ENCODE peak calls at places on chromosomes 12 and 14, in nine cellular contexts. One of them, this sample, is unnamed.

GRCh38 chr14:59189281-59189821 is 884 bp downstream of the DAAM1 start:
- DNase-seq in endothelial cell: no peak
- DNase-seq in GM20000: peak
- DNase-seq in activated T-cell treated with anti-CD3 and anti-CD28 coated beads for 1 hour: peak
- DNase-seq in mesendoderm: peak
- DNase-seq in activated CD4-positive, alpha-beta T cell treated with anti-CD3 and anti-CD28 coated beads for 24 hours: no peak
- DNase-seq in stimulated activated CD4-positive, alpha-beta T cell treated with anti-CD3 and anti-CD28 coated beads, Interleukin-1b, Interleukin-23, amount 100 ng/mL, for 1 hour: no peak
- DNase-seq in HAP-1: no peak
- DNase-seq in HEK293T: peak
- DNase-seq in this sample: peak

GRCh38 chr14:67524152-67524963 is 8.7 kb upstream of the PLEKHH1 start:
- DNase-seq in endothelial cell: no peak
- DNase-seq in GM20000: no peak
- DNase-seq in activated T-cell treated with anti-CD3 and anti-CD28 coated beads for 1 hour: no peak
- DNase-seq in mesendoderm: no peak
- DNase-seq in activated CD4-positive, alpha-beta T cell treated with anti-CD3 and anti-CD28 coated beads for 24 hours: no peak
- DNase-seq in stimulated activated CD4-positive, alpha-beta T cell treated with anti-CD3 and anti-CD28 coated beads, Interleukin-1b, Interleukin-23, amount 100 ng/mL, for 1 hour: no peak
- DNase-seq in HAP-1: no peak
- DNase-seq in HEK293T: no peak
- DNase-seq in this sample: no peak

GRCh38 chr14:70808402-70809237 is 693 bp downstream of the MAP3K9 start:
- DNase-seq in endothelial cell: peak
- DNase-seq in GM20000: peak
- DNase-seq in activated T-cell treated with anti-CD3 and anti-CD28 coated beads for 1 hour: peak
- DNase-seq in mesendoderm: peak
- DNase-seq in activated CD4-positive, alpha-beta T cell treated with anti-CD3 and anti-CD28 coated beads for 24 hours: no peak
- DNase-seq in stimulated activated CD4-positive, alpha-beta T cell treated with anti-CD3 and anti-CD28 coated beads, Interleukin-1b, Interleukin-23, amount 100 ng/mL, for 1 hour: no peak
- DNase-seq in HAP-1: peak
- DNase-seq in HEK293T: peak
- DNase-seq in this sample: peak

GRCh38 chr12:57836442-57837375 is 9.8 kb downstream of the CTDSP2 start:
- DNase-seq in endothelial cell: peak
- DNase-seq in GM20000: peak
- DNase-seq in activated T-cell treated with anti-CD3 and anti-CD28 coated beads for 1 hour: no peak
- DNase-seq in mesendoderm: peak
- DNase-seq in activated CD4-positive, alpha-beta T cell treated with anti-CD3 and anti-CD28 coated beads for 24 hours: no peak
- DNase-seq in stimulated activated CD4-positive, alpha-beta T cell treated with anti-CD3 and anti-CD28 coated beads, Interleukin-1b, Interleukin-23, amount 100 ng/mL, for 1 hour: no peak
- DNase-seq in HAP-1: peak
- DNase-seq in HEK293T: peak
- DNase-seq in this sample: no peak

GRCh38 chr14:92613008-92613658 is 99.6 kb downstream of the RIN3 start:
- DNase-seq in endothelial cell: peak
- DNase-seq in GM20000: peak
- DNase-seq in activated T-cell treated with anti-CD3 and anti-CD28 coated beads for 1 hour: peak
- DNase-seq in mesendoderm: peak
- DNase-seq in activated CD4-positive, alpha-beta T cell treated with anti-CD3 and anti-CD28 coated beads for 24 hours: peak
- DNase-seq in stimulated activated CD4-positive, alpha-beta T cell treated with anti-CD3 and anti-CD28 coated beads, Interleukin-1b, Interleukin-23, amount 100 ng/mL, for 1 hour: no peak
- DNase-seq in HAP-1: peak
- DNase-seq in HEK293T: peak
- DNase-seq in this sample: peak

GRCh38 chr12:6091786-6092566 is 32.5 kb downstream of the VWF start:
- DNase-seq in endothelial cell: no peak
- DNase-seq in GM20000: no peak
- DNase-seq in activated T-cell treated with anti-CD3 and anti-CD28 coated beads for 1 hour: no peak
- DNase-seq in mesendoderm: no peak
- DNase-seq in activated CD4-positive, alpha-beta T cell treated with anti-CD3 and anti-CD28 coated beads for 24 hours: no peak
- DNase-seq in stimulated activated CD4-positive, alpha-beta T cell treated with anti-CD3 and anti-CD28 coated beads, Interleukin-1b, Interleukin-23, amount 100 ng/mL, for 1 hour: no peak
- DNase-seq in HAP-1: no peak
- DNase-seq in HEK293T: no peak
- DNase-seq in this sample: no peak

GRCh38 chr12:4214912-4215861 is 58.4 kb upstream of the CCND2 start:
- DNase-seq in endothelial cell: no peak
- DNase-seq in GM20000: peak
- DNase-seq in activated T-cell treated with anti-CD3 and anti-CD28 coated beads for 1 hour: no peak
- DNase-seq in mesendoderm: no peak
- DNase-seq in activated CD4-positive, alpha-beta T cell treated with anti-CD3 and anti-CD28 coated beads for 24 hours: peak
- DNase-seq in stimulated activated CD4-positive, alpha-beta T cell treated with anti-CD3 and anti-CD28 coated beads, Interleukin-1b, Interleukin-23, amount 100 ng/mL, for 1 hour: no peak
- DNase-seq in HAP-1: no peak
- DNase-seq in HEK293T: no peak
- DNase-seq in this sample: no peak

GRCh38 chr14:25537846-25538455 is 488.0 kb upstream of the STXBP6 start:
- DNase-seq in endothelial cell: peak
- DNase-seq in GM20000: peak
- DNase-seq in activated T-cell treated with anti-CD3 and anti-CD28 coated beads for 1 hour: no peak
- DNase-seq in mesendoderm: peak
- DNase-seq in activated CD4-positive, alpha-beta T cell treated with anti-CD3 and anti-CD28 coated beads for 24 hours: no peak
- DNase-seq in stimulated activated CD4-positive, alpha-beta T cell treated with anti-CD3 and anti-CD28 coated beads, Interleukin-1b, Interleukin-23, amount 100 ng/mL, for 1 hour: no peak
- DNase-seq in HAP-1: no peak
- DNase-seq in HEK293T: peak
- DNase-seq in this sample: no peak

GRCh38 chr14:28807518-28807917 is 40.9 kb downstream of the FOXG1 start:
- DNase-seq in endothelial cell: no peak
- DNase-seq in GM20000: no peak
- DNase-seq in activated T-cell treated with anti-CD3 and anti-CD28 coated beads for 1 hour: no peak
- DNase-seq in mesendoderm: no peak
- DNase-seq in activated CD4-positive, alpha-beta T cell treated with anti-CD3 and anti-CD28 coated beads for 24 hours: no peak
- DNase-seq in stimulated activated CD4-positive, alpha-beta T cell treated with anti-CD3 and anti-CD28 coated beads, Interleukin-1b, Interleukin-23, amount 100 ng/mL, for 1 hour: no peak
- DNase-seq in HAP-1: no peak
- DNase-seq in HEK293T: no peak
- DNase-seq in this sample: no peak

GRCh38 chr12:100688451-100688864 is 106.1 kb upstream of the ANO4 start:
- DNase-seq in endothelial cell: no peak
- DNase-seq in GM20000: no peak
- DNase-seq in activated T-cell treated with anti-CD3 and anti-CD28 coated beads for 1 hour: no peak
- DNase-seq in mesendoderm: no peak
- DNase-seq in activated CD4-positive, alpha-beta T cell treated with anti-CD3 and anti-CD28 coated beads for 24 hours: no peak
- DNase-seq in stimulated activated CD4-positive, alpha-beta T cell treated with anti-CD3 and anti-CD28 coated beads, Interleukin-1b, Interleukin-23, amount 100 ng/mL, for 1 hour: no peak
- DNase-seq in HAP-1: no peak
- DNase-seq in HEK293T: no peak
- DNase-seq in this sample: no peak

GRCh38 chr12:59737725-59738463 is 142.1 kb downstream of the SLC16A7 start:
- DNase-seq in endothelial cell: no peak
- DNase-seq in GM20000: no peak
- DNase-seq in activated T-cell treated with anti-CD3 and anti-CD28 coated beads for 1 hour: no peak
- DNase-seq in mesendoderm: peak
- DNase-seq in activated CD4-positive, alpha-beta T cell treated with anti-CD3 and anti-CD28 coated beads for 24 hours: no peak
- DNase-seq in stimulated activated CD4-positive, alpha-beta T cell treated with anti-CD3 and anti-CD28 coated beads, Interleukin-1b, Interleukin-23, amount 100 ng/mL, for 1 hour: no peak
- DNase-seq in HAP-1: no peak
- DNase-seq in HEK293T: no peak
- DNase-seq in this sample: no peak

GRCh38 chr14:94128216-94128839 is 1.1 kb downstream of the IFI27L2 start:
- DNase-seq in endothelial cell: no peak
- DNase-seq in GM20000: no peak
- DNase-seq in activated T-cell treated with anti-CD3 and anti-CD28 coated beads for 1 hour: no peak
- DNase-seq in mesendoderm: no peak
- DNase-seq in activated CD4-positive, alpha-beta T cell treated with anti-CD3 and anti-CD28 coated beads for 24 hours: no peak
- DNase-seq in stimulated activated CD4-positive, alpha-beta T cell treated with anti-CD3 and anti-CD28 coated beads, Interleukin-1b, Interleukin-23, amount 100 ng/mL, for 1 hour: no peak
- DNase-seq in HAP-1: no peak
- DNase-seq in HEK293T: no peak
- DNase-seq in this sample: no peak

GRCh38 chr12:630656-631632 is 32.3 kb downstream of the NINJ2 start:
- DNase-seq in endothelial cell: no peak
- DNase-seq in GM20000: peak
- DNase-seq in activated T-cell treated with anti-CD3 and anti-CD28 coated beads for 1 hour: peak
- DNase-seq in mesendoderm: peak
- DNase-seq in activated CD4-positive, alpha-beta T cell treated with anti-CD3 and anti-CD28 coated beads for 24 hours: peak
- DNase-seq in stimulated activated CD4-positive, alpha-beta T cell treated with anti-CD3 and anti-CD28 coated beads, Interleukin-1b, Interleukin-23, amount 100 ng/mL, for 1 hour: peak
- DNase-seq in HAP-1: no peak
- DNase-seq in HEK293T: no peak
- DNase-seq in this sample: peak

This sample was measured in effector CD8-positive, alpha-beta T cell.